ENCODE peak calls at places on chromosome 16, in ten cellular contexts. X is astrocyte, U is uterus, M is upper lobe of right lung, Q is colonic mucosa, D is testis, T is IMR-90, A is ascending aorta, B is cardiac muscle cell, L is upper lobe of left lung. F is an unnamed sample.

GRCh38 chr16:1781758-1782407 is 488 bp downstream of the SPSB3 start:
- DNase-seq in B (peak; percentile 37), T (peak; percentile 6), D (no peak), L (no peak), A (no peak), Q (peak; percentile 45), U (peak; percentile 33), X (no peak), M (no peak), F (peak; percentile 41)

GRCh38 chr16:76970087-76970744 is 220.8 kb upstream of the MON1B start:
- DNase-seq in M (no peak), L (no peak), Q (no peak), X (no peak), D (no peak), B (no peak), U (no peak), T (no peak), A (no peak), F (no peak)

GRCh38 chr16:56263711-56264608 is 72.7 kb downstream of the GNAO1 start:
- DNase-seq in U (no peak), X (no peak), D (no peak), A (no peak), L (no peak), T (no peak), B (peak; percentile 76), M (no peak), Q (no peak), F (no peak)

GRCh38 chr16:57413733-57414132 is 9.2 kb downstream of the CCL17 start:
- DNase-seq in X (no peak), B (no peak), U (no peak), M (no peak), L (no peak), T (no peak), Q (no peak), D (no peak), A (no peak), F (no peak)

GRCh38 chr16:69340095-69340644 is 598 bp downstream of the NIP7 start:
- DNase-seq in B (no peak), D (no peak), T (peak; percentile 24), U (no peak), M (no peak), X (no peak), Q (no peak), L (no peak), A (no peak), F (no peak)

GRCh38 chr16:50533317-50533716 is 14.9 kb upstream of the NKD1 start:
- DNase-seq in M (no peak), B (no peak), Q (no peak), U (no peak), A (no peak), D (no peak), T (no peak), L (no peak), X (no peak), F (no peak)

GRCh38 chr16:77211880-77212735 is 12.9 kb downstream of the SYCE1L start:
- DNase-seq in Q (peak; percentile 65), M (peak; percentile 84), D (peak; percentile 42), U (peak; percentile 63), A (no peak), T (no peak), B (peak; percentile 64), X (no peak), L (peak; percentile 65), F (peak; percentile 86)

GRCh38 chr16:85898521-85899442 is at the start of gene IRF8:
- DNase-seq in A (no peak), M (peak; percentile 91), X (peak; percentile 45), B (peak; percentile 85), U (peak; percentile 35), D (peak; percentile 82), T (no peak), Q (peak; percentile 88), L (peak; percentile 64), F (peak; percentile 70)

GRCh38 chr16:89961920-89962319 is 13.4 kb downstream of the DEF8 start:
- DNase-seq in D (no peak), X (no peak), L (no peak), M (no peak), B (no peak), U (no peak), T (no peak), A (no peak), Q (no peak), F (no peak)

GRCh38 chr16:89965447-89966225 is 17.1 kb downstream of the DEF8 start:
- DNase-seq in A (no peak), T (no peak), M (no peak), Q (no peak), L (no peak), X (no peak), D (no peak), B (no peak), U (no peak), F (no peak)

GRCh38 chr16:89964201-89964600 is 15.6 kb downstream of the DEF8 start:
- DNase-seq in X (no peak), L (no peak), D (no peak), B (no peak), Q (no peak), M (no peak), T (no peak), U (no peak), A (no peak), F (no peak)

GRCh38 chr16:89960966-89961365 is 12.4 kb downstream of the DEF8 start:
- DNase-seq in X (no peak), D (no peak), Q (no peak), T (no peak), B (no peak), A (no peak), U (no peak), M (no peak), L (no peak), F (no peak)

DNA sequence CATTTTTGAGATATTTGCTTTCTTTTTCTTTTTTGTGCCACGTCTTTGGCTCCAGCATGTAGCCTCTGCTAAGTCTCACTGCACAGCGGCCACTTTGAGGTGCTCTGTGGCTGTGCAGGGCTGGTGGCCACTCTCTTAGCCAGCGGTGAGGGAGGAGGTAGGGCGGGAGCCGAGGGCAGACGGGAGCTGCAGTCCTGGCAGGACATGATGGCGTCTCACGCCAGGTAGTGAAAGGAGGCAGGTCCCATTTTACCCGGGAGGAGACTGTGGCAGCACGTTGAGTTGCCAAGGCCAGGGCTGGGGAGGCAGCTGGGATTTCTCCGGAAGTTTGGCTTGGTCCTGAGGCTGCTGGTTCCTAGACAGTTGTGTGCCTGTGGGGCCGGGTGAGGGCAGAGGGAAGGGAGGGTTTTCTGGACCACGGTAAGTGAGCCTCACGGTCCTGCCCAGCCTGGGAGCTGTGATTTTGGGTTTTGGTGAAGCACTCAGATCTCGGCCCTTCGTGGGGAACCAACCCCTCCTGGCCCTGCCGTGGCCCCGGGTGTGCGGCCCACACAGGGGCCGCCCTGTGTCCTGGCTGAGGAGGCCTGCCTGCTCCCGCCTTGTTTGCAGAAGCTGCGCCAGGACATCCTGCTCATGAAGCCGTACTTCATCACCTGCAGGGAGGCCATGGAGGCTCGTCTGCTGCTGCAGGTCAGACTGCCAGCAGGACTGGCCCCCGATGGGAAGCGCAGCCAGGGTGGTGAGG is 14.4 kb downstream of the DEF8 start:
- DNase-seq in A (no peak), M (no peak), Q (no peak), D (no peak), U (no peak), X (no peak), B (no peak), T (no peak), L (no peak), F (no peak)
- H3K27ac ChIP-seq in A (no peak overlapping the region), M (no peak overlapping the region), Q (no peak overlapping the region), D (no peak overlapping the region), U (no peak overlapping the region), X (no peak overlapping the region), B (no peak overlapping the region), T (no peak overlapping the region), L (no peak overlapping the region), F (no peak overlapping the region)

DNA sequence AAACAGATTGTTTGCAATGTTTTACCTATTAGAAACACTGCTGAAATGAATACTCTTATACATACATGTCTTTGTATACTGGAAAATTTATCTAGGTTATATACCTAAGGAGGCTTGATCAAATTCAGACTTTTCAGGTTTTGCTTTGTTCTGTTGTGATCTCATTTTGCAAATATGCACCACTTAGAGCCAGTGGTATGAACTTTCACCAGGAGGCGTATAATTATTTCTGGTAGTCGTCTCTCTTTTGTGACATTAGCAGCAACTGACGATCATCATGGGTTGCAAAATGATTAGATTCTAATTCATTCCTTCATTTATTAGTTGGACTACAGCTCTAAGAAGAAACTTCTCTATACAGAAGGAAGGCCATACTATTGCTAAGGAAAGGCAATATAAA is 26.9 kb downstream of the AP1G1 start:
- DNase-seq in Q (no peak), L (no peak), A (no peak), M (no peak), D (no peak), T (peak; percentile 19), U (no peak), B (no peak), X (peak; percentile 59), F (no peak)
- H3K4me3 ChIP-seq in Q (no peak overlapping the region), L (no peak overlapping the region), A (no peak overlapping the region), M (no peak overlapping the region), D (no peak overlapping the region), T (no peak overlapping the region), U (no peak overlapping the region), B (no peak overlapping the region), X (no peak overlapping the region), F (no peak overlapping the region)

GRCh38 chr16:84606081-84606875 is 11.6 kb downstream of the COTL1 start:
- DNase-seq in M (no peak), L (no peak), D (no peak), X (no peak), U (no peak), Q (no peak), B (no peak), T (no peak), A (no peak), F (no peak)

GRCh38 chr16:84605339-84605848 is 12.5 kb downstream of the COTL1 start:
- DNase-seq in D (no peak), A (no peak), U (no peak), T (no peak), X (no peak), L (no peak), M (no peak), Q (no peak), B (no peak), F (no peak)

GRCh38 chr16:84600343-84601229 is 17.3 kb downstream of the COTL1 start:
- DNase-seq in B (no peak), D (no peak), X (no peak), Q (no peak), U (no peak), M (no peak), A (no peak), L (no peak), T (peak; percentile 43), F (no peak)

GRCh38 chr16:84604477-84605013 is 13.3 kb downstream of the COTL1 start:
- DNase-seq in X (no peak), M (no peak), A (no peak), L (no peak), Q (no peak), U (no peak), D (no peak), B (peak; percentile 37), T (no peak), F (no peak)

DNA sequence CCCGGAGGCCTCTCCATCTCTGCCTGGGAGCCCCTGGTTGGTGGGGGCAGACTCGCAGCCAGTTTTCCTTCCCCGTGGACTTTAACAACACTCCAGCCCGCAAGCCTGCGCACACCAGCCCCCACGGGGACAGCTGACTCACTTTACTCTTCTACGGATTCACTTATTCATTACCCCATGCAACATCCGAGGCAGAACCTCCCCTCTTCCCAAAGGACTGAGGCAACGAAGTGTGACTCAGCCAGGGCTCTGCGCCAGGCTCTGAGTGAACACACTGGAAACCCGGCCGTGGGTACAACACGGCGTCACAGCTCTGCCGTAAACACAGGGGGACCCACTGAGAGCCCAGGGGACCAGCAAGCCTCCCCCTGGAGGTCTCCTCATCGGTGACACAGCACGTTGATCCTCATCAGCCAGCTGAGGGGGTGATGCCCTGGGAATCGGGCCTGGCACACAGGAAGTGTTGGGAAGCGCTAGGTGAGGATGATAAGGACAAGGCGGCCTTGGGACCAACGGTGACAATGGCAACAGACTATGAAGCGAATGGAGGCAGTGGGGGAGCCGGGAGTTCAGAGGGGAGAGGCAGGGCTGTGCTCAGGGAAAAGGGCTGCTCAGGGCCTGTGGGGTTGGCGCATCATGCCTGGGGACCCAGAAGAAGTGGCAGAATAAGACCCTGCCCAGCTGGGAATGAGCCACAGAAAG is 14.6 kb downstream of the COTL1 start:
- DNase-seq in L (peak; percentile 90), X (peak; percentile 97), Q (peak; percentile 60), U (peak; percentile 89), T (peak; percentile 99), B (no peak), A (peak; percentile 89), M (peak; percentile 85), D (peak; percentile 44), F (peak; percentile 55)
- H3K27ac ChIP-seq in L (peak overlapping the region; percentile 80), X (peak overlapping the region; percentile 89), Q (peak overlapping the region; percentile 78), U (peak overlapping the region; percentile 66), T (peak overlapping the region; percentile 87), B (no peak overlapping the region), A (peak overlapping the region; percentile 64), M (peak overlapping the region; percentile 71), D (no peak overlapping the region), F (no peak overlapping the region)

GRCh38 chr16:66844342-66845079 is at the start of gene CA7:
- DNase-seq in X (no peak), L (no peak), U (peak; percentile 12), T (no peak), Q (no peak), A (no peak), D (no peak), B (peak; percentile 23), M (no peak), F (no peak)

GRCh38 chr16:66842765-66843164 is 1.4 kb upstream of the CA7 start:
- DNase-seq in L (no peak), A (no peak), B (no peak), Q (no peak), T (peak; percentile 19), U (no peak), X (peak; percentile 13), M (no peak), D (no peak), F (no peak)

GRCh38 chr16:66845080-66845410 is 831 bp downstream of the CA7 start:
- DNase-seq in Q (no peak), T (no peak), B (no peak), L (no peak), D (no peak), M (no peak), U (peak; percentile 3), X (no peak), A (no peak), F (no peak)

GRCh38 chr16:66843191-66843590 is 1.0 kb upstream of the CA7 start:
- DNase-seq in A (no peak), X (no peak), B (no peak), M (no peak), T (no peak), Q (no peak), D (no peak), U (no peak), L (no peak), F (no peak)

GRCh38 chr16:66844009-66844341 is 239 bp upstream of the CA7 start:
- DNase-seq in T (no peak), X (no peak), U (peak; percentile 10), B (no peak), M (no peak), L (no peak), D (no peak), A (no peak), Q (no peak), F (no peak)
- H3K4me3 ChIP-seq in T (no peak overlapping the region), X (no peak overlapping the region), U (no peak overlapping the region), B (peak overlapping the region; percentile 38), M (peak overlapping the region; percentile 39), L (peak overlapping the region; percentile 47), D (peak overlapping the region; percentile 56), A (peak overlapping the region; percentile 59), Q (peak overlapping the region; percentile 34), F (peak overlapping the region; percentile 43)

F was measured in pancreas.